ENCODE peak calls at places on chromosomes 12 and 14, in nine cellular contexts. U, M, W, T, Y, E, L, Z and J are unnamed samples.

GRCh38 chr14:97485172-97485571 is 688.0 kb downstream of the VRK1 start:
- DNase-seq in U (no peak), M (no peak), W (no peak), T (no peak), Y (no peak), E (no peak), L (no peak), Z (no peak), J (no peak)

GRCh38 chr12:24960222-24960855 is 11.4 kb upstream of the BCAT1 start:
- DNase-seq in U (no peak), M (no peak), W (no peak), T (peak), Y (peak), E (peak), L (no peak), Z (peak), J (peak)

GRCh38 chr14:81286574-81287370 is 66.0 kb upstream of the GTF2A1 start:
- DNase-seq in U (no peak), M (no peak), W (no peak), T (no peak), Y (peak), E (no peak), L (no peak), Z (no peak), J (no peak)

GRCh38 chr14:89458713-89459112 is 41.7 kb upstream of the FOXN3 start:
- DNase-seq in U (no peak), M (no peak), W (no peak), T (no peak), Y (no peak), E (no peak), L (no peak), Z (no peak), J (no peak)

GRCh38 chr14:71498151-71498734 is 434.0 kb upstream of the RGS6 start:
- DNase-seq in U (no peak), M (no peak), W (no peak), T (no peak), Y (peak), E (peak), L (no peak), Z (peak), J (no peak)

GRCh38 chr14:45426685-45427282 is 173.8 kb upstream of the MIS18BP1 start:
- DNase-seq in U (no peak), M (no peak), W (no peak), T (no peak), Y (peak), E (peak), L (peak), Z (peak), J (no peak)

GRCh38 chr14:39169541-39169900 is 612 bp downstream of the TRAPPC6B start:
- DNase-seq in U (no peak), M (no peak), W (no peak), T (no peak), Y (no peak), E (no peak), L (no peak), Z (peak), J (no peak)

GRCh38 chr14:68506645-68507405 is 286.0 kb downstream of the ZFP36L1 start:
- DNase-seq in U (no peak), M (no peak), W (no peak), T (no peak), Y (no peak), E (no peak), L (no peak), Z (no peak), J (peak)

GRCh38 chr12:116426391-116427136 is 132.6 kb upstream of the MAP1LC3B2 start:
- DNase-seq in U (peak), M (no peak), W (no peak), T (peak), Y (peak), E (peak), L (no peak), Z (peak), J (no peak)

GRCh38 chr14:31026395-31027096 is 367 bp upstream of the STRN3 start:
- DNase-seq in U (peak), M (peak), W (peak), T (peak), Y (peak), E (peak), L (peak), Z (peak), J (peak)

GRCh38 chr12:106416273-106416672 is 58.7 kb downstream of the POLR3B start:
- DNase-seq in U (no peak), M (no peak), W (no peak), T (no peak), Y (peak), E (peak), L (no peak), Z (peak), J (no peak)

GRCh38 chr12:108816652-108817335 is 40.6 kb downstream of the SSH1 start:
- DNase-seq in U (peak), M (peak), W (no peak), T (no peak), Y (no peak), E (no peak), L (no peak), Z (no peak), J (no peak)

GRCh38 chr12:52211716-52212585 is 20.1 kb upstream of the KRT80 start:
- DNase-seq in U (peak), M (no peak), W (no peak), T (peak), Y (no peak), E (no peak), L (no peak), Z (no peak), J (no peak)

GRCh38 chr12:50283230-50283923 is at the start of gene LIMA1:
- DNase-seq in U (peak), M (peak), W (peak), T (peak), Y (peak), E (peak), L (peak), Z (peak), J (peak)

GRCh38 chr14:93929048-93929535 is 1.9 kb downstream of the FAM181A start:
- DNase-seq in U (no peak), M (no peak), W (no peak), T (no peak), Y (no peak), E (no peak), L (no peak), Z (no peak), J (no peak)